ENCODE peak calls at places on chromosomes 2 and 18, in nine cellular contexts. J, K, B, E, S, U, D, X and Q are unnamed samples.

GRCh38 chr2:187580462-187581124 is 26.4 kb upstream of the TFPI start:
- DNase-seq in J (no peak), K (peak), B (peak), E (peak), S (peak), U (no peak), D (no peak), X (no peak), Q (peak)

GRCh38 chr2:115560671-115561070 is 1118.2 kb downstream of the DPP10 start:
- DNase-seq in J (no peak), K (no peak), B (no peak), E (no peak), S (no peak), U (no peak), D (no peak), X (no peak), Q (no peak)

GRCh38 chr2:109382946-109383345 is 230.8 kb downstream of the SEPTIN10 start:
- DNase-seq in J (peak), K (peak), B (no peak), E (peak), S (peak), U (no peak), D (peak), X (peak), Q (peak)

GRCh38 chr2:30664761-30665358 is 142.4 kb downstream of the CAPN13 start:
- DNase-seq in J (no peak), K (peak), B (no peak), E (peak), S (peak), U (no peak), D (no peak), X (peak), Q (peak)

GRCh38 chr2:2826209-2826551 is 495.1 kb upstream of the MYT1L start:
- DNase-seq in J (peak), K (no peak), B (no peak), E (no peak), S (no peak), U (no peak), D (no peak), X (peak), Q (no peak)

GRCh38 chr2:194346189-194346588 is 1310.8 kb upstream of the SLC39A10 start:
- DNase-seq in J (no peak), K (no peak), B (peak), E (no peak), S (no peak), U (no peak), D (no peak), X (no peak), Q (no peak)

GRCh38 chr18:21805771-21806366 is 65.3 kb downstream of the MIB1 start:
- DNase-seq in J (peak), K (no peak), B (no peak), E (no peak), S (no peak), U (no peak), D (no peak), X (no peak), Q (no peak)

GRCh38 chr2:39512434-39512935 is 75.4 kb upstream of the MAP4K3 start:
- DNase-seq in J (no peak), K (no peak), B (no peak), E (no peak), S (no peak), U (no peak), D (peak), X (no peak), Q (no peak)

GRCh38 chr2:128491845-128492244 is 173.2 kb upstream of the HS6ST1 start:
- DNase-seq in J (no peak), K (no peak), B (no peak), E (no peak), S (no peak), U (no peak), D (no peak), X (peak), Q (no peak)

GRCh38 chr18:39450958-39451357 is 1885.4 kb upstream of the CELF4 start:
- DNase-seq in J (no peak), K (no peak), B (no peak), E (no peak), S (no peak), U (no peak), D (no peak), X (no peak), Q (no peak)

GRCh38 chr2:109679627-109680026 is 65.5 kb downstream of the SOWAHC start:
- DNase-seq in J (no peak), K (peak), B (no peak), E (no peak), S (no peak), U (no peak), D (no peak), X (no peak), Q (no peak)

GRCh38 chr2:99608092-99608491 is 118.3 kb upstream of the REV1 start:
- DNase-seq in J (no peak), K (no peak), B (no peak), E (no peak), S (no peak), U (no peak), D (no peak), X (no peak), Q (peak)

GRCh38 chr2:230953843-230954242 is 28.8 kb upstream of the GPR55 start:
- DNase-seq in J (no peak), K (no peak), B (no peak), E (no peak), S (no peak), U (no peak), D (no peak), X (no peak), Q (no peak)

GRCh38 chr2:105812180-105813044 is 67.7 kb downstream of the NCK2 start:
- DNase-seq in J (no peak), K (peak), B (peak), E (peak), S (peak), U (no peak), D (peak), X (no peak), Q (peak)

GRCh38 chr2:162301151-162301804 is 17.2 kb downstream of the IFIH1 start:
- DNase-seq in J (peak), K (peak), B (peak), E (peak), S (peak), U (peak), D (peak), X (peak), Q (peak)

GRCh38 chr2:77191665-77192064 is 330.5 kb downstream of the LRRTM4 start:
- DNase-seq in J (no peak), K (no peak), B (no peak), E (no peak), S (no peak), U (no peak), D (no peak), X (no peak), Q (no peak)

GRCh38 chr2:101956465-101957030 is 35.2 kb upstream of the IL1R2 start:
- DNase-seq in J (no peak), K (no peak), B (no peak), E (peak), S (no peak), U (no peak), D (no peak), X (no peak), Q (peak)

GRCh38 chr18:9392726-9393125 is 58.2 kb downstream of the TWSG1 start:
- DNase-seq in J (no peak), K (no peak), B (peak), E (no peak), S (peak), U (no peak), D (no peak), X (no peak), Q (peak)

GRCh38 chr18:74420926-74421325 is 36.2 kb downstream of the DIPK1C start:
- DNase-seq in J (no peak), K (no peak), B (no peak), E (no peak), S (no peak), U (no peak), D (no peak), X (no peak), Q (no peak)

GRCh38 chr2:70498054-70498453 is 55.6 kb downstream of the TGFA start:
- DNase-seq in J (no peak), K (no peak), B (peak), E (no peak), S (peak), U (no peak), D (no peak), X (no peak), Q (peak)
- TF ChIP-seq CTCF in J (peak), K (no peak), B (peak), E (no peak), S (peak), U (peak), D (no peak), X (peak), Q (no peak)

DNA sequence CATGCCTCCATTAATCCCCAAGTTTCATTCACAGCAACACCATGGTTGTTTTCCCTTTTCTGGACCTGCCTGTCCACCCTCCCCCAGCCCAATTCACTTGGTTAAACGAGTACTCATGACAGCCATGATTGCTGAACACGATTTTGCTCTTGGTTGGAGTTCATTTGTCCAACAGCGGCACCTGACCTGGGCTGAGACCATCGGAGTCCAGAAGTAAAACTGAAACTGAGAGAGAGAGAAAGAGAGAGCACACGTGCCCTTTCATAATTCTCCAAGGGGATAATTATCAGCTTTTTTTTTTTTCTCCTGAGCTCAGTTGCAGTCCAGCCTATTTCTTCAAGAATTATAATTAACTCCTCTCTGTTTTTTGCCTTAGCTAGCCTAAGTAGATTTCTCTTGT is 13.7 kb upstream of the KIF5C start:
- DNase-seq in J (no peak), K (no peak), B (no peak), E (no peak), S (no peak), U (no peak), D (no peak), X (no peak), Q (no peak)
- H3K4me3 ChIP-seq in J (no peak), K (no peak), B (no peak), E (no peak), S (no peak), U (no peak), D (no peak), X (no peak), Q (no peak)

DNA sequence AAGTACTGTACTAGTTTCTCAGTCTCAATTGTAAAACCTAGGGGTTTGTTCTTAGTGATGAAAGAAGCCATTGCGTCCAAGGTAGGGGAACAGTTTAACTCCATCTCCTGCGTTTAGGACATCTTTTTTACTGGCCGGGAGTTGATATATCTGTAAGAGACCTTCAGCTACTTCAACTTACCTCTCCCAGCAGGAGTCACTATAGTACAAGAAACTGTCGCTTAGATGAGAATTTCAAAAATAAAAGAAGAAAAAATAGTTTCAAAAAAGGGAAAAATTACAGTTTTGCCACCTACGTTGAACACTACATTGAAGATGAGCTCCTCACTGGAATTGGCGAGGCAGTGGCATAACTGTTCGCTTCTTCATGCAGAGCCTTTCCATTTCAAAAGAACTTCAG is 122.7 kb downstream of the MAP3K20 start:
- DNase-seq in J (no peak), K (no peak), B (no peak), E (no peak), S (no peak), U (no peak), D (no peak), X (no peak), Q (no peak)
- TF ChIP-seq CTCF in J (no peak), K (no peak), B (peak), E (no peak), S (no peak), U (no peak), D (no peak), X (peak), Q (no peak)

GRCh38 chr2:181281206-181281832 is 175.9 kb upstream of the ITGA4 start:
- DNase-seq in J (no peak), K (no peak), B (no peak), E (no peak), S (no peak), U (no peak), D (no peak), X (no peak), Q (no peak)
- H3K4me3 ChIP-seq in J (no peak), K (no peak), B (no peak), E (no peak), S (no peak), U (no peak), D (no peak), X (no peak), Q (no peak)

GRCh38 chr2:226799976-226800940 is 638 bp upstream of the IRS1 start:
- DNase-seq in J (peak), K (peak), B (peak), E (peak), S (peak), U (no peak), D (peak), X (peak), Q (peak)

GRCh38 chr2:226797289-226797988 is 2.2 kb downstream of the IRS1 start:
- DNase-seq in J (peak), K (peak), B (no peak), E (no peak), S (no peak), U (no peak), D (peak), X (no peak), Q (peak)

GRCh38 chr2:226799211-226799975 is at the start of gene IRS1:
- DNase-seq in J (peak), K (peak), B (peak), E (peak), S (peak), U (peak), D (peak), X (peak), Q (peak)

GRCh38 chr2:226797989-226798421 is 1.6 kb downstream of the IRS1 start:
- DNase-seq in J (no peak), K (peak), B (no peak), E (peak), S (no peak), U (no peak), D (peak), X (no peak), Q (peak)

DNA sequence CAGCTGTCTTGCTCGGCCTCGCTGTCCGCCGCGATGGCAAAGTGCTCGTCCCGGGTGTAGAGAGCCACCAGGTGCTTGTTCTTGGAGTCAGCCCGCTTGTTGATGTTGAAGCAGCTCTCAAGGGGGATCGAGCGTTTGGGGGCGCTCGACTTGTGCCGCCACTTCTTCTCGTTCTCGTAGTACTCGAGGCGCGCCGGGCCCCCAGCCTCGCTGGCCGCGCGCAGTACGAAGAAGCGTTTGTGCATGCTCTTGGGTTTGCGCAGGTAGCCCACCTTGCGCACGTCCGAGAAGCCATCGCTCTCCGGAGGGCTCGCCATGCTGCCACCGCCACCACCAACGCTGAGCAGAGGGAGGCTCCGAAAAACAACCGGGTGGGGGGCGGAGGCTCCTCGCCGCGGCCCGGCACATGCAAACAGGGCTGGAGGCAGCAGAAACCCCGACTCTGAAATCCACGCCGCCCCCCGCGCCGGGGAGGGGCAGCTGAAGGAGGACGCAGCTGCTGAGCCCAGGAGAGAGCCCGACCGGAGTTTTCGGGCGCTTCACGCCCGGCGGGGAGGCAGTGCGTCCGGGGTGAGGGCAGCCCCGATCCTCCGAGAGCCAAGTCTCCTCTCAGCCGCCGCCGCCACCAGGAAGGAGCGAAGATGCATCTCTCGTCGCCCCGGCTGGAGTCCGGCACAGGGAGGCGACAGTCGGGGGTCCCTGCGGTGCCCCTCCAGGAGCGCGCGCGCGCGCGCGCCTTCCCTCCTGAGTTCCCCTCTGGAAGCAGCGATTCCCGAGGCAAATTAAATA is 1.0 kb downstream of the IRS1 start:
- DNase-seq in J (peak), K (peak), B (peak), E (peak), S (peak), U (peak), D (peak), X (peak), Q (peak)
- TF ChIP-seq CTCF in J (no peak), K (peak), B (peak), E (no peak), S (no peak), U (peak), D (no peak), X (peak), Q (peak)

DNA sequence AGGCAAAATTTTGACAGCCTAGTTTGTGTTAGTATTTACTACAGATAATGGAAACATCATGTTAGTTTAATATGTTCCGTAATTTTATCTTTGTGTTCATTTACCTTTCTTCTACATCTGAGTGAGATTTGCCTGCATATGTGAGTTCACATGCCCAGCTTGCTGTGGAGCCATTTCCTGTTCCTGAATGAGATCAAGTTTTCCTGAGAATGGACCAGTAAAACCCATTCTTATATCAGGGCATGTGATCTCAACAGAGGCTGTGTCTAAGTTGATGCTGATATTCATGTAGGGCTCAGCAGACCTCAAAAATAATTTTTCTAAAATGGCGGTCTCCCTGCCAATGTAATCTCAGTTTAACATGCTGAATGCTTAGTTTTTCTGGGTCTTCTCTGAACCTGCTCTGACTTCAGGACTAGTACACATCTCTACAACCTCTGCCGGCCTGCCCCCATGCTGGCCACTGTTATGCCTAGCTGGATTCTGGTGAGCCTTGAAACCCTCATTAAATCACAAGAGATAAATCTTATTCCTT is 1.0 kb downstream of the IL1A start:
- DNase-seq in J (no peak), K (no peak), B (no peak), E (no peak), S (peak), U (no peak), D (no peak), X (no peak), Q (no peak)
- H3K4me3 ChIP-seq in J (no peak), K (no peak), B (peak), E (no peak), S (peak), U (no peak), D (no peak), X (peak), Q (no peak)

GRCh38 chr2:220165401-220165800 is 538.0 kb downstream of the SLC4A3 start:
- DNase-seq in J (peak), K (no peak), B (peak), E (no peak), S (peak), U (no peak), D (no peak), X (peak), Q (no peak)
- TF ChIP-seq CTCF in J (no peak), K (no peak), B (peak), E (no peak), S (peak), U (no peak), D (no peak), X (peak), Q (peak)

DNA sequence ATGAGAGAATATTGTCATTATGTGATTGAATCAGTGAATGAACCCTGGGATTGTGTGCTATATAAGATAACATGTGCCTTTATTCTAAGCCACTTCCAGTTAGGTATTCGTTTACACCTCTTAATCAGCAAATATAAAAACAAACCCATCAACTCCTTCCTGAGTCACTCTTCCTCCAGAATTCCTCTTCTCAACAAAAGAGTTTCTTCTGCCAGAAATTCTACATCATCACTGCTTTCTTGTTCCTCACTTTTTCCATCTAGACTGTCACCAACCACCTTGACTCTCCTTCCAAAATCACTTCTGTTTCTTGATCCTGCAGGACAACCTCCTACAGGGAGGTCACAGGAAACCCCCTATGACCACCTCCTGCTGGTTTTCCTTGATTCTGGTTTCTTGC is 261.4 kb downstream of the CYP26B1 start:
- DNase-seq in J (no peak), K (no peak), B (no peak), E (no peak), S (no peak), U (no peak), D (no peak), X (no peak), Q (no peak)
- H3K4me3 ChIP-seq in J (no peak), K (no peak), B (no peak), E (no peak), S (no peak), U (no peak), D (no peak), X (no peak), Q (no peak)